ENCODE peak calls at places on chromosomes 12 and 14, in six cellular contexts. One of them, this sample, is unnamed.

GRCh38 chr12:112096667-112097066 is 11.9 kb downstream of the NAA25 start:
- DNase-seq in astrocyte of the spinal cord: peak
- DNase-seq in HFF-Myc: no peak
- DNase-seq in dorsolateral prefrontal cortex: no peak
- DNase-seq in left ventricle myocardium inferior: no peak
- DNase-seq in mesothelial cell of epicardium: no peak
- DNase-seq in this sample: no peak

GRCh38 chr12:21637985-21638891 is 19.4 kb downstream of the LDHB start:
- DNase-seq in astrocyte of the spinal cord: peak
- DNase-seq in HFF-Myc: no peak
- DNase-seq in dorsolateral prefrontal cortex: no peak
- DNase-seq in left ventricle myocardium inferior: no peak
- DNase-seq in mesothelial cell of epicardium: no peak
- DNase-seq in this sample: no peak

GRCh38 chr12:114685320-114685781 is 1.4 kb upstream of the TBX3 start:
- DNase-seq in astrocyte of the spinal cord: no peak
- DNase-seq in HFF-Myc: no peak
- DNase-seq in dorsolateral prefrontal cortex: no peak
- DNase-seq in left ventricle myocardium inferior: no peak
- DNase-seq in mesothelial cell of epicardium: no peak
- DNase-seq in this sample: no peak

GRCh38 chr12:62263956-62264355 is 3.8 kb downstream of the USP15 start:
- DNase-seq in astrocyte of the spinal cord: no peak
- DNase-seq in HFF-Myc: no peak
- DNase-seq in dorsolateral prefrontal cortex: no peak
- DNase-seq in left ventricle myocardium inferior: no peak
- DNase-seq in mesothelial cell of epicardium: no peak
- DNase-seq in this sample: no peak

GRCh38 chr14:46490150-46490769 is 161.3 kb downstream of the RPL10L start:
- DNase-seq in astrocyte of the spinal cord: no peak
- DNase-seq in HFF-Myc: no peak
- DNase-seq in dorsolateral prefrontal cortex: no peak
- DNase-seq in left ventricle myocardium inferior: no peak
- DNase-seq in mesothelial cell of epicardium: no peak
- DNase-seq in this sample: no peak

GRCh38 chr12:63804746-63805145 is 25.0 kb downstream of the RXYLT1 start:
- DNase-seq in astrocyte of the spinal cord: no peak
- DNase-seq in HFF-Myc: no peak
- DNase-seq in dorsolateral prefrontal cortex: no peak
- DNase-seq in left ventricle myocardium inferior: no peak
- DNase-seq in mesothelial cell of epicardium: no peak
- DNase-seq in this sample: no peak

GRCh38 chr12:92412931-92413685 is 267.5 kb upstream of the BTG1 start:
- DNase-seq in astrocyte of the spinal cord: peak
- DNase-seq in HFF-Myc: no peak
- DNase-seq in dorsolateral prefrontal cortex: no peak
- DNase-seq in left ventricle myocardium inferior: no peak
- DNase-seq in mesothelial cell of epicardium: no peak
- DNase-seq in this sample: no peak

GRCh38 chr12:2166696-2167095 is 113.9 kb downstream of the CACNA1C start:
- DNase-seq in astrocyte of the spinal cord: no peak
- DNase-seq in HFF-Myc: no peak
- DNase-seq in dorsolateral prefrontal cortex: no peak
- DNase-seq in left ventricle myocardium inferior: no peak
- DNase-seq in mesothelial cell of epicardium: no peak
- DNase-seq in this sample: no peak

GRCh38 chr12:23504043-23504442 is 445.4 kb downstream of the SOX5 start:
- DNase-seq in astrocyte of the spinal cord: no peak
- DNase-seq in HFF-Myc: no peak
- DNase-seq in dorsolateral prefrontal cortex: no peak
- DNase-seq in left ventricle myocardium inferior: no peak
- DNase-seq in mesothelial cell of epicardium: no peak
- DNase-seq in this sample: no peak

GRCh38 chr12:1533205-1533601 is 61.2 kb downstream of the FBXL14 start:
- DNase-seq in astrocyte of the spinal cord: peak
- DNase-seq in HFF-Myc: no peak
- DNase-seq in dorsolateral prefrontal cortex: no peak
- DNase-seq in left ventricle myocardium inferior: no peak
- DNase-seq in mesothelial cell of epicardium: no peak
- DNase-seq in this sample: no peak

GRCh38 chr12:94670075-94670474 is 19.7 kb upstream of the TMCC3 start:
- DNase-seq in astrocyte of the spinal cord: no peak
- DNase-seq in HFF-Myc: no peak
- DNase-seq in dorsolateral prefrontal cortex: no peak
- DNase-seq in left ventricle myocardium inferior: no peak
- DNase-seq in mesothelial cell of epicardium: no peak
- DNase-seq in this sample: no peak

GRCh38 chr12:88878295-88878694 is 298.0 kb upstream of the KITLG start:
- DNase-seq in astrocyte of the spinal cord: no peak
- DNase-seq in HFF-Myc: no peak
- DNase-seq in dorsolateral prefrontal cortex: no peak
- DNase-seq in left ventricle myocardium inferior: no peak
- DNase-seq in mesothelial cell of epicardium: no peak
- DNase-seq in this sample: no peak

GRCh38 chr14:31194095-31194494 is 13.5 kb downstream of the HECTD1 start:
- DNase-seq in astrocyte of the spinal cord: peak
- DNase-seq in HFF-Myc: no peak
- DNase-seq in dorsolateral prefrontal cortex: no peak
- DNase-seq in left ventricle myocardium inferior: no peak
- DNase-seq in mesothelial cell of epicardium: no peak
- DNase-seq in this sample: no peak

GRCh38 chr14:76352639-76353281 is 23.2 kb upstream of the ESRRB start:
- DNase-seq in astrocyte of the spinal cord: peak
- DNase-seq in HFF-Myc: no peak
- DNase-seq in dorsolateral prefrontal cortex: peak
- DNase-seq in left ventricle myocardium inferior: peak
- DNase-seq in mesothelial cell of epicardium: peak
- DNase-seq in this sample: peak

GRCh38 chr14:74401504-74402241 is 24.3 kb downstream of the SYNDIG1L start:
- DNase-seq in astrocyte of the spinal cord: no peak
- DNase-seq in HFF-Myc: no peak
- DNase-seq in dorsolateral prefrontal cortex: no peak
- DNase-seq in left ventricle myocardium inferior: peak
- DNase-seq in mesothelial cell of epicardium: no peak
- DNase-seq in this sample: peak

GRCh38 chr12:41190360-41190759 is 2.2 kb downstream of the PDZRN4 start:
- DNase-seq in astrocyte of the spinal cord: peak
- DNase-seq in HFF-Myc: no peak
- DNase-seq in dorsolateral prefrontal cortex: no peak
- DNase-seq in left ventricle myocardium inferior: no peak
- DNase-seq in mesothelial cell of epicardium: no peak
- DNase-seq in this sample: no peak

GRCh38 chr12:10167588-10167987 is 4.3 kb downstream of the OLR1 start:
- DNase-seq in astrocyte of the spinal cord: no peak
- DNase-seq in HFF-Myc: no peak
- DNase-seq in dorsolateral prefrontal cortex: no peak
- DNase-seq in left ventricle myocardium inferior: no peak
- DNase-seq in mesothelial cell of epicardium: no peak
- DNase-seq in this sample: no peak

GRCh38 chr14:63770187-63770807 is 42.4 kb upstream of the SGPP1 start:
- DNase-seq in astrocyte of the spinal cord: peak
- DNase-seq in HFF-Myc: peak
- DNase-seq in dorsolateral prefrontal cortex: no peak
- DNase-seq in left ventricle myocardium inferior: no peak
- DNase-seq in mesothelial cell of epicardium: no peak
- DNase-seq in this sample: peak

GRCh38 chr12:130463259-130463658 is 125.6 kb downstream of the PIWIL1 start:
- DNase-seq in astrocyte of the spinal cord: no peak
- DNase-seq in HFF-Myc: no peak
- DNase-seq in dorsolateral prefrontal cortex: no peak
- DNase-seq in left ventricle myocardium inferior: no peak
- DNase-seq in mesothelial cell of epicardium: no peak
- DNase-seq in this sample: no peak

GRCh38 chr12:104566244-104566993 is 109.7 kb downstream of the CHST11 start:
- DNase-seq in astrocyte of the spinal cord: no peak
- DNase-seq in HFF-Myc: no peak
- DNase-seq in dorsolateral prefrontal cortex: no peak
- DNase-seq in left ventricle myocardium inferior: no peak
- DNase-seq in mesothelial cell of epicardium: no peak
- DNase-seq in this sample: no peak

GRCh38 chr12:126139355-126139754 is 1074.1 kb downstream of the AACS start:
- DNase-seq in astrocyte of the spinal cord: no peak
- DNase-seq in HFF-Myc: no peak
- DNase-seq in dorsolateral prefrontal cortex: no peak
- DNase-seq in left ventricle myocardium inferior: no peak
- DNase-seq in mesothelial cell of epicardium: no peak
- DNase-seq in this sample: no peak

GRCh38 chr14:32785585-32785984 is 153.1 kb upstream of the NPAS3 start:
- DNase-seq in astrocyte of the spinal cord: no peak
- DNase-seq in HFF-Myc: no peak
- DNase-seq in dorsolateral prefrontal cortex: no peak
- DNase-seq in left ventricle myocardium inferior: no peak
- DNase-seq in mesothelial cell of epicardium: no peak
- DNase-seq in this sample: no peak

GRCh38 chr14:73712540-73713141 is 1.5 kb downstream of the PNMA1 start:
- DNase-seq in astrocyte of the spinal cord: peak
- DNase-seq in HFF-Myc: no peak
- DNase-seq in dorsolateral prefrontal cortex: no peak
- DNase-seq in left ventricle myocardium inferior: no peak
- DNase-seq in mesothelial cell of epicardium: no peak
- DNase-seq in this sample: no peak

GRCh38 chr14:76272349-76272748 is 103.6 kb upstream of the ESRRB start:
- DNase-seq in astrocyte of the spinal cord: no peak
- DNase-seq in HFF-Myc: no peak
- DNase-seq in dorsolateral prefrontal cortex: no peak
- DNase-seq in left ventricle myocardium inferior: no peak
- DNase-seq in mesothelial cell of epicardium: no peak
- DNase-seq in this sample: no peak

GRCh38 chr12:96571101-96571862 is 81.9 kb downstream of the CFAP54 start:
- DNase-seq in astrocyte of the spinal cord: no peak
- DNase-seq in HFF-Myc: no peak
- DNase-seq in dorsolateral prefrontal cortex: no peak
- DNase-seq in left ventricle myocardium inferior: no peak
- DNase-seq in mesothelial cell of epicardium: no peak
- DNase-seq in this sample: no peak

GRCh38 chr14:32298346-32298745 is 30.8 kb upstream of the AKAP6 start:
- DNase-seq in astrocyte of the spinal cord: no peak
- DNase-seq in HFF-Myc: no peak
- DNase-seq in dorsolateral prefrontal cortex: no peak
- DNase-seq in left ventricle myocardium inferior: no peak
- DNase-seq in mesothelial cell of epicardium: no peak
- DNase-seq in this sample: no peak

GRCh38 chr12:29241821-29242591 is 92.9 kb downstream of the FAR2 start:
- DNase-seq in astrocyte of the spinal cord: peak
- DNase-seq in HFF-Myc: peak
- DNase-seq in dorsolateral prefrontal cortex: no peak
- DNase-seq in left ventricle myocardium inferior: no peak
- DNase-seq in mesothelial cell of epicardium: no peak
- DNase-seq in this sample: no peak
- TF ChIP-seq CTCF in astrocyte of the spinal cord: peak
- TF ChIP-seq CTCF in HFF-Myc: no peak
- TF ChIP-seq CTCF in dorsolateral prefrontal cortex: no peak
- TF ChIP-seq CTCF in left ventricle myocardium inferior: peak
- TF ChIP-seq CTCF in mesothelial cell of epicardium: no peak
- TF ChIP-seq CTCF in this sample: no peak

GRCh38 chr12:79046021-79046420 is 181.4 kb downstream of the SYT1 start:
- DNase-seq in astrocyte of the spinal cord: no peak
- DNase-seq in HFF-Myc: no peak
- DNase-seq in dorsolateral prefrontal cortex: no peak
- DNase-seq in left ventricle myocardium inferior: no peak
- DNase-seq in mesothelial cell of epicardium: no peak
- DNase-seq in this sample: no peak
- TF ChIP-seq CTCF in astrocyte of the spinal cord: no peak
- TF ChIP-seq CTCF in HFF-Myc: no peak
- TF ChIP-seq CTCF in dorsolateral prefrontal cortex: no peak
- TF ChIP-seq CTCF in left ventricle myocardium inferior: no peak
- TF ChIP-seq CTCF in mesothelial cell of epicardium: no peak
- TF ChIP-seq CTCF in this sample: no peak

GRCh38 chr12:121003650-121004049 is 12.6 kb downstream of the C12orf43 start:
- DNase-seq in astrocyte of the spinal cord: no peak
- DNase-seq in HFF-Myc: no peak
- DNase-seq in dorsolateral prefrontal cortex: no peak
- DNase-seq in left ventricle myocardium inferior: no peak
- DNase-seq in mesothelial cell of epicardium: no peak
- DNase-seq in this sample: no peak
- TF ChIP-seq CTCF in astrocyte of the spinal cord: no peak
- TF ChIP-seq CTCF in HFF-Myc: no peak
- TF ChIP-seq CTCF in dorsolateral prefrontal cortex: no peak
- TF ChIP-seq CTCF in left ventricle myocardium inferior: no peak
- TF ChIP-seq CTCF in mesothelial cell of epicardium: no peak
- TF ChIP-seq CTCF in this sample: no peak

DNA sequence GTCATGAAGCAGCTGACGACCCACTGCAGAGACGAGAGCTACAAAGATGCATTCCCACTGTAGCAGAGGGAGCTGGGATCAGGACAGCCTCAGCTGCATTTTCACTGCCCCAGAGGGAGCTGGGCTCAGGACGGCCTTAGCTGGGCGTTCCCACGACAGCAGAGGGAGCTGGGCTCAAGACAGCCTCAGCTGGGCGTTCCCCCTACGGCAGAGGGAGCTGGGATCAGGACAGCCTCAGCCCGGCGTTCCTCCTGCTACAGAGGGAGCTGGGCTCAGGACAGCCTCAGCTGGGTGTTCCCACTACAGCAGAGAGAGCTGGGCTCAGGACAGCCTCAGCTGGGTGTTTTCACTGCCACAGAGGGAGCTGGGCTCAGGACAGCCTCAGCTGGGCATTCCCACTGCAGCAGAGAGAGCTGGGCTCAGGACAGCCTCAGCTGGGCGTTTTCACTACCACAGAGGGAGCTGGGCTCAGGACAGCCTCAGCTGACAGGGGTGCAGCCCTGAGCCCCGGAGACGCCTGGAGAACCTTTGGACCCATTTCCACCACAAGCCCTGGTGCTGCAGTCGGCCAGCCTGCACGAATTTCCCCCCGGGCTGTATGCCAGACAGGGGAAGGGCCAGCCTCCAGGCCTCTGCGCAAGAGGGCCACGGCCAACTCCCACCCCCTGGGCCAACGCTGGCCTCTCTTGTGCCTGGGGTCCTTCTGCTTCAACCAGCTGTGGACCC is 2.8 kb upstream of the C14orf180 start:
- DNase-seq in astrocyte of the spinal cord: no peak
- DNase-seq in HFF-Myc: no peak
- DNase-seq in dorsolateral prefrontal cortex: no peak
- DNase-seq in left ventricle myocardium inferior: no peak
- DNase-seq in mesothelial cell of epicardium: no peak
- DNase-seq in this sample: no peak
- TF ChIP-seq CTCF in astrocyte of the spinal cord: no peak
- TF ChIP-seq CTCF in HFF-Myc: no peak
- TF ChIP-seq CTCF in dorsolateral prefrontal cortex: no peak
- TF ChIP-seq CTCF in left ventricle myocardium inferior: peak
- TF ChIP-seq CTCF in mesothelial cell of epicardium: no peak
- TF ChIP-seq CTCF in this sample: no peak

GRCh38 chr14:52678591-52678990 is 16.8 kb downstream of the ERO1A start:
- DNase-seq in astrocyte of the spinal cord: no peak
- DNase-seq in HFF-Myc: no peak
- DNase-seq in dorsolateral prefrontal cortex: no peak
- DNase-seq in left ventricle myocardium inferior: no peak
- DNase-seq in mesothelial cell of epicardium: no peak
- DNase-seq in this sample: no peak
- TF ChIP-seq CTCF in astrocyte of the spinal cord: peak
- TF ChIP-seq CTCF in HFF-Myc: peak
- TF ChIP-seq CTCF in dorsolateral prefrontal cortex: no peak
- TF ChIP-seq CTCF in left ventricle myocardium inferior: peak
- TF ChIP-seq CTCF in mesothelial cell of epicardium: peak
- TF ChIP-seq CTCF in this sample: peak

GRCh38 chr12:14259481-14260010 is 105.9 kb upstream of the ATF7IP start:
- DNase-seq in astrocyte of the spinal cord: no peak
- DNase-seq in HFF-Myc: no peak
- DNase-seq in dorsolateral prefrontal cortex: no peak
- DNase-seq in left ventricle myocardium inferior: no peak
- DNase-seq in mesothelial cell of epicardium: no peak
- DNase-seq in this sample: no peak
- TF ChIP-seq CTCF in astrocyte of the spinal cord: no peak
- TF ChIP-seq CTCF in HFF-Myc: no peak
- TF ChIP-seq CTCF in dorsolateral prefrontal cortex: no peak
- TF ChIP-seq CTCF in left ventricle myocardium inferior: no peak
- TF ChIP-seq CTCF in mesothelial cell of epicardium: no peak
- TF ChIP-seq CTCF in this sample: no peak

This sample was measured in neural crest cell.